ENCODE peak calls at places on chromosomes 6 and 20, in five cellular contexts. R is heart left ventricle, F is ovary, E is tibial nerve, G is suprapubic skin. N is an unnamed sample.

GRCh38 chr6:109239192-109239917 is 142.9 kb downstream of the CD164 start:
- DNase-seq in R (no peak), F (no peak), E (no peak), G (no peak), N (no peak)

GRCh38 chr6:41371461-41371991 is 36.1 kb downstream of the NCR2 start:
- DNase-seq in R (peak; percentile 42), F (no peak), E (no peak), G (no peak), N (no peak)

GRCh38 chr6:153804755-153805330 is 234.2 kb upstream of the OPRM1 start:
- DNase-seq in R (no peak), F (no peak), E (no peak), G (no peak), N (no peak)

GRCh38 chr6:113057567-113058053 is 710.5 kb downstream of the RFPL4B start:
- DNase-seq in R (no peak), F (no peak), E (no peak), G (no peak), N (no peak)

GRCh38 chr6:159676804-159677203 is 16.2 kb downstream of the SOD2 start:
- DNase-seq in R (no peak), F (no peak), E (no peak), G (no peak), N (no peak)

GRCh38 chr20:40565681-40566040 is 123.4 kb downstream of the MAFB start:
- DNase-seq in R (no peak), F (no peak), E (no peak), G (no peak), N (no peak)

GRCh38 chr6:169132361-169132895 is 121.2 kb downstream of the THBS2 start:
- DNase-seq in R (no peak), F (no peak), E (no peak), G (no peak), N (no peak)

GRCh38 chr6:20533746-20534294 is 437 bp upstream of the CDKAL1 start:
- DNase-seq in R (no peak), F (no peak), E (no peak), G (no peak), N (no peak)

GRCh38 chr6:45832063-45832462 is 183.6 kb downstream of the CLIC5 start:
- DNase-seq in R (no peak), F (no peak), E (no peak), G (no peak), N (no peak)

GRCh38 chr20:59939052-59939878 is 840 bp downstream of the PPP1R3D start:
- DNase-seq in R (peak; percentile 36), F (peak; percentile 60), E (no peak), G (peak; percentile 71), N (no peak)

GRCh38 chr6:140205795-140206593 is 831.5 kb upstream of the CITED2 start:
- DNase-seq in R (no peak), F (no peak), E (no peak), G (peak; percentile 44), N (no peak)

GRCh38 chr6:140202964-140203363 is 828.5 kb upstream of the CITED2 start:
- DNase-seq in R (no peak), F (no peak), E (no peak), G (no peak), N (no peak)

GRCh38 chr6:140203611-140204553 is 829.4 kb upstream of the CITED2 start:
- DNase-seq in R (no peak), F (no peak), E (no peak), G (no peak), N (no peak)

DNA sequence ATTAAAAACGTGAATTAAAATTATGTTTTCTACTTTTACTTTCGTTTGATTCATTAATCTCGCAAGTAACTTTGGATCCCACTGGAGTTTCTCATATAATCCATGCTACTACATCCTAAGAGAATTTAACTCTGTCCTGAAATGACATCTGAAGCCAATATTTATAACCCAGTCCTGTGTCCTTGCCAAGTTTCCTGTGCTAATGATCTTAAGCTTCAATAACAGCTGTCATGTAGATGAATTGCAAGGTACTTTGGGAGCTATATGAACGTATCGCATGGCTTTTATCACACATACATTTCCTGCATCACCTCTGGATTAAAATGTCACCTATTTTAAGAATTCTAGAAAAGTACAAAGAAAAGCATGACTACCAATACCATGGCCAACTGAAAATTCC is 833.8 kb upstream of the CITED2 start:
- DNase-seq in R (no peak), F (no peak), E (no peak), G (no peak), N (no peak)
- H3K4me3 ChIP-seq in R (no peak overlapping the region), F (no peak overlapping the region), E (no peak overlapping the region), G (no peak overlapping the region), N (no peak overlapping the region)

GRCh38 chr20:35305682-35306556 is 13.7 kb upstream of the FAM83C start:
- DNase-seq in R (peak; percentile 77), F (no peak), E (peak; percentile 45), G (no peak), N (peak; percentile 91)
- TF ChIP-seq POLR2A in R (no peak), F (no peak), E (no peak), G (no peak), N (no peak)

GRCh38 chr6:141562181-141562800 is 570.4 kb upstream of the GJE1 start:
- DNase-seq in R (peak; percentile 47), F (peak; percentile 27), E (no peak), G (peak; percentile 53), N (no peak)
- H3K4me3 ChIP-seq in R (peak overlapping the region; percentile 21), F (peak overlapping the region; percentile 13), E (peak overlapping the region; percentile 28), G (peak overlapping the region; percentile 33), N (no peak overlapping the region)

GRCh38 chr20:33686984-33687366 is 790 bp upstream of the E2F1 start:
- DNase-seq in R (no peak), F (no peak), E (no peak), G (no peak), N (no peak)

GRCh38 chr20:33688938-33689424 is 2.8 kb upstream of the E2F1 start:
- DNase-seq in R (no peak), F (no peak), E (no peak), G (no peak), N (no peak)

GRCh38 chr20:33687993-33688937 is 2.1 kb upstream of the E2F1 start:
- DNase-seq in R (no peak), F (no peak), E (no peak), G (no peak), N (no peak)

GRCh38 chr20:33686008-33686983 is at the start of gene E2F1:
- DNase-seq in R (peak; percentile 97), F (peak; percentile 95), E (peak; percentile 89), G (peak; percentile 96), N (peak; percentile 99)

GRCh38 chr20:33687370-33687915 is 1.3 kb upstream of the E2F1 start:
- DNase-seq in R (no peak), F (no peak), E (no peak), G (no peak), N (no peak)
- TF ChIP-seq POLR2A in R (no peak), F (no peak), E (no peak), G (no peak), N (no peak)

GRCh38 chr20:21512634-21513180 is 1.2 kb downstream of the NKX2-2 start:
- DNase-seq in R (no peak), F (no peak), E (no peak), G (no peak), N (no peak)
- H3K4me3 ChIP-seq in R (no peak overlapping the region), F (no peak overlapping the region), E (no peak overlapping the region), G (peak overlapping the region; percentile 44), N (no peak overlapping the region)

GRCh38 chr6:27811383-27811782 is 100.8 kb downstream of the OR2B2 start:
- DNase-seq in R (no peak), F (no peak), E (no peak), G (no peak), N (no peak)

GRCh38 chr6:27810768-27811298 is 101.4 kb downstream of the OR2B2 start:
- DNase-seq in R (no peak), F (no peak), E (no peak), G (no peak), N (no peak)

GRCh38 chr6:27812805-27813626 is 99.2 kb downstream of the OR2B2 start:
- DNase-seq in R (no peak), F (no peak), E (no peak), G (no peak), N (no peak)

GRCh38 chr6:27809939-27810767 is 102.0 kb downstream of the OR2B2 start:
- DNase-seq in R (peak; percentile 58), F (peak; percentile 86), E (peak; percentile 73), G (peak; percentile 78), N (peak; percentile 80)

DNA sequence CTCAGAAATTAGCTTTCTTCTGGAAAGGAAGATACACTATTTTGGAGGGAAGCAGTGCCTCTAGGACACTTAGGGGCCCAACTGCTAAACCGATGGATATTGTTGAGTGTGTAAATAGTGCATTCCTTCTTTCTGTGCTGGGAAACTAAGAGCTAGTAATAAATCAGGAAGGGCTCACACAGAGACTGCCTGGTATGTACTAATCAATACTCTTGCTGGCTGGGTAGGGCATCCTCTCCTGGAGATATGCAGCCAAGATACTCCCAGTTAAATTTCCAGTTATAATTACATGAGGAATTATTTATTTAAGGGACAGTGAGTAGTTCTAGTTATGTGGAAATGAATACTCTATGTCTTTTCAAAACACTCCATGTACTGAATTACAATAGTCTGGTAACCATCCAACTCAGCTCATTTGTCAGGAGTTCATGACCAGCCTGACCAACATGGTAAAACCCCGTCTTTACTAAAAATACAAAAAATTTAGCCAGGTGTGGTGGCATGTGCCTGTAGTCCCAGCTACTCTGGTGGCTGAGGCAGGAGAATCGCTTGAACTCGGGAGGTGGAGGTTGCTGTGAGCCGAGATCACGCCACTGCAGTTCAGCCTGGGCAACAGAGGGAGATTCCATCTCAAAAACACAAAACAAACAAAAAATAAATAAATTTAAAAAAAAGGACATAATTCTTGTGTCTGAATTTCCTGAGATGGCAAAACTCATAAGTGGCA is 100.0 kb downstream of the OR2B2 start:
- DNase-seq in R (no peak), F (no peak), E (no peak), G (no peak), N (no peak)
- TF ChIP-seq POLR2A in R (no peak), F (no peak), E (no peak), G (no peak), N (no peak)

GRCh38 chr6:53295176-53295575 is 53.6 kb downstream of the ELOVL5 start:
- DNase-seq in R (no peak), F (no peak), E (no peak), G (no peak), N (no peak)

GRCh38 chr6:53297004-53297403 is 51.7 kb downstream of the ELOVL5 start:
- DNase-seq in R (no peak), F (no peak), E (no peak), G (no peak), N (no peak)

GRCh38 chr6:53294611-53295010 is 54.1 kb downstream of the ELOVL5 start:
- DNase-seq in R (no peak), F (no peak), E (no peak), G (no peak), N (no peak)

GRCh38 chr6:53293691-53294090 is 55.1 kb downstream of the ELOVL5 start:
- DNase-seq in R (no peak), F (no peak), E (no peak), G (no peak), N (no peak)

DNA sequence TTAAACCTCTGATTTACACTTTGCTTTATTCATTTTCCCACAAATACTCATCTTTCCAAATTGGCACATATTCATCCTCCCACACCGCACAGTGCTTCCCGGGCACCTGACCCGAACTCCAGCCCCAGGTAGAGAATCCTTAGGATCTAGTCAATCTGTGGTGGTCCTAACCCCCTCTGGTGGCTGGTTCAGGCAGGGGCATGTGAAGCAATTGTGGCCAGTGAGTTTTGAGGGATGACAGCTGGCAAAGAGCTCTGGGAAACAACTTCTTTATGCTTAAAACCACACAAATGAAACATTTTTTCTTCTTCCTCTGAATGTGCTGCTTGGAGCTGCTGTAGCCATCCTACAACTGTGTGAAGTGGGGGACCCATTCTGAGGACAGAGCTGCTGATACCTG is 54.7 kb downstream of the ELOVL5 start:
- DNase-seq in R (no peak), F (no peak), E (no peak), G (no peak), N (no peak)
- H3K4me3 ChIP-seq in R (no peak overlapping the region), F (no peak overlapping the region), E (no peak overlapping the region), G (no peak overlapping the region), N (no peak overlapping the region)